ENCODE peak calls at places on chromosomes 6 and 20, in eight cellular contexts. Z is heart right ventricle, N is AG09309, J is AG04450, L is fibroblast of lung, T is GM23338, Q is osteocyte, K is mucosa of gallbladder. D is an unnamed sample.

GRCh38 chr6:24146871-24147270 is 20.9 kb downstream of the NRSN1 start:
- DNase-seq in Z (no peak), N (no peak), J (no peak), L (no peak), T (no peak), Q (no peak), K (no peak), D (no peak)

GRCh38 chr6:1817033-1817761 is 207.5 kb downstream of the FOXC1 start:
- DNase-seq in Z (no peak), N (no peak), J (no peak), L (peak), T (no peak), Q (no peak), K (no peak), D (no peak)

GRCh38 chr6:1226208-1227099 is 85.4 kb upstream of the FOXQ1 start:
- DNase-seq in Z (no peak), N (no peak), J (no peak), L (no peak), T (no peak), Q (no peak), K (no peak), D (no peak)

GRCh38 chr20:64222273-64222672 is 33.3 kb upstream of the PCMTD2 start:
- DNase-seq in Z (no peak), N (no peak), J (no peak), L (peak), T (no peak), Q (no peak), K (peak), D (no peak)

GRCh38 chr6:83853178-83853967 is at the start of gene RIPPLY2:
- DNase-seq in Z (no peak), N (no peak), J (no peak), L (peak), T (peak), Q (no peak), K (no peak), D (peak)

GRCh38 chr6:24780206-24780605 is 5.5 kb downstream of the GMNN start:
- DNase-seq in Z (no peak), N (no peak), J (no peak), L (peak), T (no peak), Q (no peak), K (no peak), D (no peak)

GRCh38 chr6:158854214-158855101 is 35.3 kb upstream of the EZR start:
- DNase-seq in Z (no peak), N (no peak), J (no peak), L (peak), T (peak), Q (no peak), K (no peak), D (no peak)

GRCh38 chr6:109039795-109040194 is 54.9 kb downstream of the SESN1 start:
- DNase-seq in Z (no peak), N (no peak), J (no peak), L (no peak), T (no peak), Q (no peak), K (no peak), D (no peak)

GRCh38 chr20:57938158-57939108 is 228.6 kb upstream of the PMEPA1 start:
- DNase-seq in Z (peak), N (no peak), J (no peak), L (no peak), T (peak), Q (no peak), K (no peak), D (peak)

GRCh38 chr20:37314617-37315292 is 25.3 kb downstream of the MANBAL start:
- DNase-seq in Z (no peak), N (no peak), J (no peak), L (peak), T (no peak), Q (no peak), K (no peak), D (no peak)